ENCODE peak calls at places on chromosomes 4 and X, in ten cellular contexts. J, X, Q, R, A, W, D, S, O and I are unnamed samples.

GRCh38 chrX:136847874-136848273 is 32.7 kb downstream of the RBMX start:
- DNase-seq in S (no peak), X (no peak), J (no peak), Q (no peak), O (no peak), W (no peak), D (no peak), A (peak), R (no peak), I (no peak)

GRCh38 chr4:72358483-72358882 is 210.5 kb downstream of the ADAMTS3 start:
- DNase-seq in O (no peak), D (no peak), R (no peak), W (no peak), S (no peak), Q (no peak), A (no peak), X (no peak), J (no peak), I (no peak)

GRCh38 chr4:15303052-15303641 is 124.7 kb upstream of the C1QTNF7 start:
- DNase-seq in S (no peak), J (no peak), Q (peak), R (no peak), W (no peak), O (peak), X (no peak), D (no peak), A (peak), I (no peak)

GRCh38 chrX:88612870-88613329 is 134.1 kb upstream of the CPXCR1 start:
- DNase-seq in Q (peak), D (no peak), X (no peak), A (no peak), O (no peak), J (no peak), S (no peak), W (no peak), R (no peak), I (no peak)

GRCh38 chr4:148749403-148749802 is 307.2 kb upstream of the NR3C2 start:
- DNase-seq in O (peak), S (no peak), Q (no peak), W (no peak), J (no peak), A (no peak), R (no peak), D (no peak), X (no peak), I (no peak)

GRCh38 chr4:78551420-78552351 is at the start of gene ANXA3:
- DNase-seq in W (no peak), S (no peak), A (peak), O (no peak), X (no peak), J (peak), R (peak), Q (peak), D (peak), I (peak)

GRCh38 chrX:2678583-2678982 is 12.5 kb upstream of the CD99 start:
- DNase-seq in A (no peak), O (no peak), Q (no peak), D (no peak), S (no peak), X (no peak), J (no peak), R (no peak), W (no peak), I (no peak)

GRCh38 chr4:105620640-105621323 is 68.4 kb downstream of the ARHGEF38 start:
- DNase-seq in A (peak), R (no peak), S (no peak), D (no peak), O (peak), X (no peak), J (no peak), Q (peak), W (no peak), I (no peak)

GRCh38 chrX:11137543-11138139 is 26.5 kb downstream of the HCCS start:
- DNase-seq in W (no peak), S (no peak), A (peak), O (peak), X (no peak), D (no peak), J (no peak), R (no peak), Q (peak), I (peak)

GRCh38 chrX:1486749-1487361 is 34.1 kb upstream of the ASMTL start:
- DNase-seq in A (no peak), W (no peak), S (no peak), J (peak), D (no peak), O (no peak), R (peak), X (no peak), Q (no peak), I (no peak)

GRCh38 chr4:155819066-155819465 is 47.0 kb downstream of the ASIC5 start:
- DNase-seq in J (no peak), D (no peak), X (no peak), A (no peak), S (no peak), W (no peak), R (no peak), Q (peak), O (no peak), I (no peak)

GRCh38 chrX:45803383-45803921 is 602.8 kb upstream of the DIPK2B start:
- DNase-seq in S (no peak), D (no peak), A (peak), R (no peak), X (no peak), Q (peak), O (peak), W (no peak), J (peak), I (no peak)

GRCh38 chr4:155007660-155008176 is 200.7 kb upstream of the NPY2R start:
- DNase-seq in O (peak), D (no peak), Q (peak), R (no peak), S (no peak), A (no peak), J (no peak), X (no peak), W (no peak), I (no peak)

GRCh38 chrX:31590581-31591113 is 518.8 kb upstream of the FTHL17 start:
- DNase-seq in S (no peak), O (peak), W (no peak), R (no peak), Q (peak), D (no peak), X (no peak), A (peak), J (no peak), I (no peak)

GRCh38 chr4:17066972-17067371 is 168.5 kb upstream of the LDB2 start:
- DNase-seq in A (peak), X (no peak), Q (peak), J (no peak), D (no peak), W (no peak), R (no peak), O (peak), S (no peak), I (no peak)

GRCh38 chr4:16684083-16684482 is 214.4 kb downstream of the LDB2 start:
- DNase-seq in S (no peak), X (no peak), D (no peak), W (no peak), R (no peak), A (no peak), O (peak), Q (peak), J (no peak), I (no peak)

GRCh38 chr4:27148211-27148895 is 287.7 kb downstream of the STIM2 start:
- DNase-seq in W (no peak), J (no peak), Q (no peak), X (no peak), O (peak), A (no peak), D (no peak), R (no peak), S (no peak), I (no peak)

GRCh38 chr4:40323866-40324265 is 11.3 kb upstream of the CHRNA9 start:
- DNase-seq in O (peak), J (no peak), R (no peak), Q (no peak), A (no peak), S (no peak), W (no peak), D (no peak), X (no peak), I (no peak)

GRCh38 chrX:151153086-151153485 is 23.3 kb upstream of the GPR50 start:
- DNase-seq in O (peak), S (no peak), R (no peak), Q (peak), X (no peak), A (peak), W (no peak), D (no peak), J (no peak), I (peak)

GRCh38 chr4:153507679-153508073 is 41.5 kb downstream of the TMEM131L start:
- DNase-seq in S (no peak), D (no peak), O (no peak), Q (no peak), R (no peak), W (no peak), X (no peak), A (no peak), J (no peak), I (no peak)

GRCh38 chrX:15864629-15865028 is 10.0 kb upstream of the AP1S2 start:
- DNase-seq in X (no peak), Q (no peak), R (no peak), A (no peak), J (no peak), W (no peak), O (peak), D (no peak), S (no peak), I (no peak)

GRCh38 chr4:14783011-14783877 is 219.0 kb upstream of the CPEB2 start:
- DNase-seq in R (no peak), D (no peak), O (peak), J (peak), X (no peak), Q (no peak), A (no peak), S (no peak), W (no peak), I (no peak)

GRCh38 chr4:105998210-105998609 is 102.9 kb downstream of the NPNT start:
- DNase-seq in W (no peak), X (no peak), O (no peak), S (no peak), J (no peak), Q (no peak), R (no peak), A (no peak), D (no peak), I (no peak)